ENCODE peak calls at places on chromosomes 3 and 15, in eight cellular contexts. U is NB4, K is transverse colon, N is tibial artery, A is RWPE1, Z is esophagus squamous epithelium, S is fibroblast of villous mesenchyme, E is HCT116. J is an unnamed sample.

GRCh38 chr3:94875149-94875548 is 812.3 kb downstream of the NSUN3 start:
- DNase-seq in U (no peak), K (no peak), N (no peak), A (no peak), Z (no peak), S (no peak), E (no peak), J (no peak)

GRCh38 chr15:70795311-70795665 is 31.9 kb upstream of the UACA start:
- DNase-seq in U (no peak), K (no peak), N (no peak), A (peak; percentile 94), Z (no peak), S (peak; percentile 96), E (peak; percentile 54), J (no peak)

GRCh38 chr3:45011756-45012441 is 14.2 kb upstream of the CLEC3B start:
- DNase-seq in U (no peak), K (peak; percentile 41), N (peak; percentile 75), A (no peak), Z (no peak), S (peak; percentile 89), E (no peak), J (no peak)

GRCh38 chr3:58672451-58672850 is 5.9 kb upstream of the FAM3D start:
- DNase-seq in U (no peak), K (no peak), N (no peak), A (no peak), Z (no peak), S (no peak), E (no peak), J (no peak)

GRCh38 chr3:140050977-140051957 is 116.3 kb downstream of the CLSTN2 start:
- DNase-seq in U (peak; percentile 19), K (no peak), N (no peak), A (peak; percentile 13), Z (no peak), S (no peak), E (peak; percentile 21), J (no peak)

GRCh38 chr3:159266779-159267178 is 464.9 kb downstream of the MFSD1 start:
- DNase-seq in U (peak; percentile 55), K (no peak), N (no peak), A (peak; percentile 15), Z (no peak), S (no peak), E (peak; percentile 26), J (no peak)

GRCh38 chr3:42709621-42710020 is 7.0 kb upstream of the HHATL start:
- DNase-seq in U (no peak), K (no peak), N (peak; percentile 9), A (no peak), Z (no peak), S (no peak), E (no peak), J (no peak)

GRCh38 chr3:42501681-42502428 is 588 bp upstream of the VIPR1 start:
- DNase-seq in U (peak; percentile 46), K (peak; percentile 84), N (peak; percentile 63), A (peak; percentile 49), Z (no peak), S (peak; percentile 18), E (no peak), J (peak; percentile 17)

GRCh38 chr3:59320080-59320479 is 270.3 kb upstream of the CFAP20DC start:
- DNase-seq in U (no peak), K (no peak), N (no peak), A (no peak), Z (no peak), S (no peak), E (no peak), J (no peak)

GRCh38 chr3:28940530-28940929 is 340.3 kb upstream of the RBMS3 start:
- DNase-seq in U (no peak), K (no peak), N (peak; percentile 50), A (no peak), Z (no peak), S (peak; percentile 92), E (no peak), J (no peak)

GRCh38 chr3:125055913-125056705 is at the start of gene HEG1:
- DNase-seq in U (peak; percentile 66), K (peak; percentile 85), N (peak; percentile 94), A (peak; percentile 83), Z (peak; percentile 26), S (peak; percentile 91), E (no peak), J (peak; percentile 74)

GRCh38 chr3:156952011-156952410 is 125.9 kb downstream of the LEKR1 start:
- DNase-seq in U (no peak), K (no peak), N (no peak), A (no peak), Z (no peak), S (no peak), E (no peak), J (no peak)

GRCh38 chr15:66866651-66867050 is 164.6 kb downstream of the SMAD6 start:
- DNase-seq in U (no peak), K (no peak), N (no peak), A (no peak), Z (no peak), S (no peak), E (no peak), J (no peak)

GRCh38 chr3:156323466-156323865 is 203.1 kb downstream of the KCNAB1 start:
- DNase-seq in U (peak; percentile 10), K (no peak), N (no peak), A (peak; percentile 37), Z (no peak), S (peak; percentile 7), E (no peak), J (no peak)

GRCh38 chr3:8589880-8590556 is 54.6 kb downstream of the SSUH2 start:
- DNase-seq in U (no peak), K (no peak), N (no peak), A (no peak), Z (no peak), S (peak; percentile 85), E (no peak), J (no peak)

GRCh38 chr3:14425574-14426304 is 23.3 kb downstream of the SLC6A6 start:
- DNase-seq in U (peak; percentile 89), K (peak; percentile 60), N (no peak), A (peak; percentile 57), Z (no peak), S (no peak), E (no peak), J (no peak)

GRCh38 chr3:128152419-128153155 is 694 bp upstream of the EEFSEC start:
- DNase-seq in U (no peak), K (no peak), N (no peak), A (no peak), Z (no peak), S (no peak), E (peak; percentile 82), J (no peak)

GRCh38 chr15:57146394-57147140 is 228.1 kb downstream of the TCF12 start:
- DNase-seq in U (peak; percentile 61), K (no peak), N (no peak), A (peak; percentile 20), Z (no peak), S (peak; percentile 74), E (peak; percentile 8), J (no peak)

GRCh38 chr3:55002416-55002930 is 74.6 kb upstream of the LRTM1 start:
- DNase-seq in U (no peak), K (no peak), N (no peak), A (no peak), Z (no peak), S (peak; percentile 43), E (no peak), J (no peak)

GRCh38 chr3:113065336-113065735 is 74.6 kb downstream of the GTPBP8 start:
- DNase-seq in U (no peak), K (no peak), N (no peak), A (no peak), Z (no peak), S (no peak), E (no peak), J (no peak)

GRCh38 chr15:37106490-37107001 is 6.2 kb upstream of the MEIS2 start:
- DNase-seq in U (peak; percentile 38), K (no peak), N (no peak), A (no peak), Z (no peak), S (peak; percentile 63), E (no peak), J (no peak)

GRCh38 chr3:129310111-129310601 is 31.5 kb downstream of the HMCES start:
- DNase-seq in U (no peak), K (peak; percentile 56), N (no peak), A (peak; percentile 86), Z (no peak), S (no peak), E (no peak), J (no peak)

GRCh38 chr15:81809543-81809942 is 236.3 kb downstream of the MEX3B start:
- DNase-seq in U (peak; percentile 70), K (no peak), N (no peak), A (peak; percentile 28), Z (no peak), S (no peak), E (peak; percentile 23), J (no peak)
- TF ChIP-seq CTCF in U (peak; percentile 48), K (no peak), N (no peak), A (peak; percentile 42), Z (no peak), S (no peak), E (peak; percentile 34), J (no peak)

DNA sequence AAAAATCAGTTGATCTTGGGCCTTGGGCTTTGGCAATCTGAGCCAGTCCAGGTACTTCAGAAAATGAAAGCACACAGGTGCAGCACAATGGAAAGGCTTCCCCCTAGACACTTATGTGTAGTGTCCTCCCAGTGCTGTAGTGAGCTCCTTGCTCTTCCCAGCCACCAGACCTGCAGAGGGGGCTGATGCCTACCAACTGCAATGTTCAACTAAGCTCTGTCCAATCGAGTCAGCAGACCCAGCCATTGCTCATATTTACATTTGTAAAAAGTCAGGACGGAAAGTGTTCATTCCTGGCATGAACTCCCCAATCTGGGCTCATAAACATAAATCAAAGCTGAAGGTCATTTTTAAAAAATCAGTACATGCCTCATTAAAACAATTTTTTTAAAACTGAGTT is 73.0 kb downstream of the FOXP1 start:
- DNase-seq in U (no peak), K (no peak), N (no peak), A (no peak), Z (no peak), S (peak; percentile 82), E (no peak), J (no peak)
- TF ChIP-seq CTCF in U (no peak), K (no peak), N (peak; percentile 19), A (no peak), Z (no peak), S (peak; percentile 49), E (no peak), J (no peak)

GRCh38 chr3:31533169-31533870 is 595 bp downstream of the STT3B start:
- DNase-seq in U (peak; percentile 55), K (peak; percentile 66), N (peak; percentile 43), A (peak; percentile 33), Z (no peak), S (peak; percentile 27), E (no peak), J (peak; percentile 60)
- TF ChIP-seq CTCF in U (no peak), K (no peak), N (no peak), A (no peak), Z (no peak), S (peak; percentile 21), E (no peak), J (no peak)

GRCh38 chr15:98875309-98875708 is 132.3 kb downstream of the PGPEP1L start:
- DNase-seq in U (peak; percentile 52), K (no peak), N (no peak), A (no peak), Z (no peak), S (peak; percentile 75), E (no peak), J (no peak)
- TF ChIP-seq CTCF in U (no peak), K (no peak), N (no peak), A (no peak), Z (no peak), S (no peak), E (no peak), J (no peak)